ENCODE peak calls at places on chromosomes 7 and 10, in seven cellular contexts. Q is HFFc6, D is fibroblast of pulmonary artery, Y is AG09309, M is AG10803, H is neural crest cell, Z is endothelial cell. P is an unnamed sample.

GRCh38 chr7:100509213-100509612 is 25.5 kb downstream of the NYAP1 start:
- DNase-seq in Q (peak), M (peak), D (peak), H (no peak), Y (peak), Z (no peak), P (no peak)

GRCh38 chr10:91743460-91743859 is 54.8 kb upstream of the TNKS2 start:
- DNase-seq in M (no peak), Z (no peak), D (no peak), Y (no peak), H (no peak), Q (no peak), P (no peak)

GRCh38 chr7:41113663-41114062 is 589.2 kb downstream of the INHBA start:
- DNase-seq in Q (no peak), M (no peak), Z (no peak), D (no peak), H (no peak), Y (no peak), P (no peak)

GRCh38 chr7:100642534-100642907 is 1.2 kb upstream of the TFR2 start:
- DNase-seq in Q (no peak), M (no peak), H (no peak), Y (no peak), Z (no peak), D (no peak), P (no peak)

GRCh38 chr7:47573758-47574472 is 8.0 kb downstream of the TNS3 start:
- DNase-seq in H (no peak), Y (peak), Q (peak), M (peak), D (peak), Z (no peak), P (no peak)

GRCh38 chr7:4216016-4216415 is 466.1 kb upstream of the FOXK1 start:
- DNase-seq in Q (no peak), H (no peak), Z (no peak), Y (no peak), M (no peak), D (no peak), P (no peak)

GRCh38 chr7:117164578-117164977 is 158.3 kb downstream of the WNT2 start:
- DNase-seq in M (peak), H (no peak), Y (peak), Q (peak), Z (no peak), D (peak), P (no peak)

GRCh38 chr10:87547734-87548311 is 43.1 kb downstream of the MINPP1 start:
- DNase-seq in M (peak), Z (no peak), Q (peak), H (no peak), Y (peak), D (peak), P (no peak)

GRCh38 chr7:25671087-25671486 is 442.8 kb upstream of the NPVF start:
- DNase-seq in Y (no peak), D (no peak), Z (no peak), H (no peak), M (no peak), Q (no peak), P (no peak)

GRCh38 chr10:79340646-79341244 is 6.5 kb upstream of the PPIF start:
- DNase-seq in D (no peak), M (no peak), Z (no peak), H (no peak), Y (no peak), Q (no peak), P (no peak)

GRCh38 chr7:111362660-111363059 is 199.6 kb downstream of the IMMP2L start:
- DNase-seq in D (peak), Y (no peak), M (peak), Q (peak), H (no peak), Z (no peak), P (no peak)

GRCh38 chr10:114073787-114074186 is 30.1 kb downstream of the ADRB1 start:
- DNase-seq in D (no peak), H (no peak), Z (no peak), M (no peak), Y (no peak), Q (no peak), P (no peak)

DNA sequence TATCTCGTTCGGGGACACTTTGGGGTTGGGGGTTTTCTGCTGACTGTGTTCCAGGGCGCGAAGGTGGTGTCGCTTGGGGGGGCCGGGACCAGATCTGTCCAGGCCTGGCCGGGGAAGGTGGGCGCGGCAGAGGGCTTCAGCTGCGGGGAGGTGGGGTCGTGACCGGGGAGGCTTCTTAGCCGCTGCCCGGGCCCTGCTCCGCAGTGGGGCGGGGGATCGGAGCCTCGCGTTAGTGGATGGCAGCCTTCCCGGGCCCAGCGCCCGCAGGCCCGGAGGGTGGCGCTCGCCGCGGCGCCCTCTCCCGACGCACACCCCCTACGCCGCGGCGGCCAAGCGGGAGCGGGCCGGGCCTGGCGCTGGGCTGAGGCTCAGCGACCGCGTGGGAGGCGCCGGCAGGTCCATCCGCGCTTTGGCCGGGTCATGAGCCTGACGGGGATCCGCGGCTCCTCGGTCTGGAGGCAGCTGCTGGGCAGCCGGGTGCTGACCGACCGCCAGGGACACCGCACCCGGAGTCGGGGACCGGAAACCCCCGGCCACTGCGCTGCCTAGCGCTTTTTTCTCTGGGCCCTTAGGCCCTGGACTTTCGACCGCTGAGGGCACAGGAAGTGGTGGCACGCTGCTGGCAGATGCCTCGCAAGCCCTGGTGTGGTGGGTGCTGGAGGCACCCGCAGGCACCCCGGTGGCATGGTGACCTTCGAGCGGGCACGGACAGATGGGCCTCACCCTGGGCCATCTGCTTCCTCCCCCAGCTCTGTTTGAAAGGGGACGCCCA is 1.2 kb downstream of the AGAP3 start:
- DNase-seq in M (peak), H (no peak), Y (no peak), D (peak), Z (no peak), Q (peak), P (peak)
- TF ChIP-seq CTCF in M (peak), H (peak), Y (no peak), D (no peak), Z (no peak), Q (peak), P (no peak)

GRCh38 chr7:51067757-51068156 is 248.9 kb downstream of the COBL start:
- DNase-seq in M (peak), H (peak), Q (peak), Z (peak), Y (peak), D (peak), P (peak)
- TF ChIP-seq CTCF in M (peak), H (peak), Q (peak), Z (peak), Y (peak), D (peak), P (peak)

GRCh38 chr10:131899695-131900349 is 986 bp upstream of the PPP2R2D start:
- DNase-seq in Y (no peak), M (no peak), H (no peak), Z (peak), D (no peak), Q (no peak), P (no peak)
- TF ChIP-seq CTCF in Y (peak), M (no peak), H (peak), Z (no peak), D (no peak), Q (peak), P (peak)

GRCh38 chr7:94015538-94015937 is 11.4 kb upstream of the BET1 start:
- DNase-seq in M (no peak), H (no peak), D (no peak), Z (no peak), Q (no peak), Y (no peak), P (no peak)

GRCh38 chr7:94011714-94012353 is 7.7 kb upstream of the BET1 start:
- DNase-seq in D (no peak), Z (no peak), H (no peak), M (no peak), Q (no peak), Y (no peak), P (no peak)

GRCh38 chr7:94008537-94008936 is 4.4 kb upstream of the BET1 start:
- DNase-seq in Y (no peak), Q (peak), H (no peak), M (peak), D (peak), Z (no peak), P (no peak)

GRCh38 chr7:94012748-94013147 is 8.6 kb upstream of the BET1 start:
- DNase-seq in Q (no peak), Z (no peak), Y (no peak), M (no peak), H (no peak), D (no peak), P (no peak)
- TF ChIP-seq CTCF in Q (peak), Z (no peak), Y (no peak), M (no peak), H (no peak), D (no peak), P (no peak)

GRCh38 chr7:5625938-5626337 is 155.5 kb downstream of the RNF216 start:
- DNase-seq in D (peak), H (no peak), Y (peak), Z (no peak), Q (peak), M (peak), P (no peak)
- TF ChIP-seq CTCF in D (peak), H (no peak), Y (peak), Z (no peak), Q (peak), M (peak), P (no peak)

P was measured in glutamatergic neuron.